ENCODE peak calls at places on chromosomes 12 and 14, in four cellular contexts. P, J, M and V are unnamed samples. For H3K4me1, the result is how much of the 10 kb centered on the place peaks cover.

GRCh38 chr12:46555379-46555778 is 182.8 kb upstream of the SLC38A2 start:
- DNase-seq in P (no peak), J (no peak), M (no peak), V (no peak)

GRCh38 chr14:72104011-72104613 is 171.9 kb downstream of the RGS6 start:
- DNase-seq in M (peak), P (peak), J (peak), V (no peak)

GRCh38 chr12:8661016-8661415 is 1.6 kb downstream of the MFAP5 start:
- DNase-seq in P (no peak), J (no peak), M (no peak), V (no peak)

GRCh38 chr14:40413146-40413545 is 980.9 kb upstream of the FBXO33 start:
- DNase-seq in J (no peak), M (no peak), P (no peak), V (no peak)

GRCh38 chr12:29255061-29255460 is 106.0 kb downstream of the FAR2 start:
- DNase-seq in P (no peak), J (no peak), M (no peak), V (no peak)

GRCh38 chr12:123233505-123234299 is 466 bp downstream of the MTRFR start:
- DNase-seq in P (no peak), J (no peak), M (peak), V (no peak)

GRCh38 chr14:20656274-20656673 is 14.8 kb upstream of the OR6S1 start:
- DNase-seq in M (no peak), P (no peak), J (no peak), V (no peak)

GRCh38 chr12:75660805-75661404 is 149.5 kb upstream of the KRR1 start:
- DNase-seq in J (peak), P (no peak), M (no peak), V (no peak)

GRCh38 chr14:48035836-48036235 is 360.4 kb upstream of the MDGA2 start:
- DNase-seq in P (no peak), M (no peak), J (no peak), V (no peak)

GRCh38 chr12:69570545-69571399 is 14.5 kb upstream of the CCT2 start:
- DNase-seq in J (peak), M (peak), P (peak), V (peak)

GRCh38 chr14:81450100-81450531 is 50.0 kb upstream of the STON2 start:
- DNase-seq in P (no peak), M (no peak), J (no peak), V (no peak)

GRCh38 chr14:66403183-66403582 is 83.0 kb upstream of the CCDC196 start:
- DNase-seq in J (peak), M (no peak), P (no peak), V (no peak)

GRCh38 chr12:54007538-54008259 is 1.1 kb upstream of the HOXC8 start:
- DNase-seq in J (no peak), P (no peak), M (no peak), V (no peak)

GRCh38 chr12:125983094-125983783 is 918.0 kb downstream of the AACS start:
- DNase-seq in M (peak), P (peak), J (peak), V (peak)

GRCh38 chr12:57154804-57155434 is 7.5 kb upstream of the LRP1-AS start:
- DNase-seq in M (no peak), J (no peak), P (no peak), V (no peak)

GRCh38 chr12:44193281-44193680 is 357.4 kb downstream of the TMEM117 start:
- DNase-seq in J (no peak), M (no peak), P (no peak), V (no peak)

GRCh38 chr12:4797096-4797495 is 76.9 kb downstream of the GALNT8 start:
- DNase-seq in P (no peak), J (no peak), M (no peak), V (no peak)

GRCh38 chr12:26113853-26114719 is 10.8 kb downstream of the BHLHE41 start:
- DNase-seq in M (peak), J (peak), P (peak), V (peak)

GRCh38 chr12:103635419-103635818 is 48.3 kb downstream of the STAB2 start:
- DNase-seq in P (no peak), M (no peak), J (no peak), V (no peak)

GRCh38 chr12:57229041-57229633 is 374 bp upstream of the SHMT2 start:
- DNase-seq in J (no peak), M (no peak), P (no peak), V (no peak)

GRCh38 chr14:92601131-92601710 is 87.6 kb downstream of the RIN3 start:
- DNase-seq in J (no peak), M (no peak), P (no peak), V (no peak)

DNA sequence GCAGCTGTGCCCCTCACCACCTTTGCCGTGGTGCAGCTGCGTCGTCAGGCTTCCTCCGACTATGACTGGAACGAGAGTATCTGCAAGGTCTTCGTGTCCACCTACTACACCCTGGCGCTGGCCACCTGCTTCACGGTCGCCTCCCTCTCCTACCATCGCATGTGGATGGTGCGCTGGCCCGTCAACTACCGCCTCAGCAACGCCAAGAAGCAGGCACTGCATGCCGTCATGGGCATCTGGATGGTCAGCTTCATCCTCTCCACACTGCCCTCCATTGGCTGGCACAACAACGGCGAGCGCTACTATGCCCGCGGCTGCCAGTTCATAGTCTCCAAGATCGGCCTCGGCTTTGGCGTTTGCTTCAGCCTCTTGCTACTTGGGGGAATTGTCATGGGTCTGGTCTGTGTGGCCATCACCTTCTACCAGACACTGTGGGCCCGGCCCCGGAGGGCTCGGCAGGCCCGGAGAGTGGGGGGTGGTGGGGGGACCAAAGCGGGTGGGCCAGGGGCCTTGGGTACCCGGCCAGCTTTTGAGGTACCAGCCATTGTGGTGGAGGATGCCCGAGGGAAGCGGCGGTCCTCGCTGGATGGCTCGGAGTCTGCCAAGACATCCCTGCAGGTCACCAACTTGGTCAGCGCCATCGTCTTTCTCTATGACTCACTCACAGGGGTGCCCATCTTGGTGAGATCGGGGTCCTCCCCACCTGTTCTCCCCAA is 2.6 kb downstream of the GPR162 start:
- DNase-seq in M (no peak), P (no peak), J (no peak), V (no peak)
- H3K4me1 ChIP-seq in M (under half), P (under half), J (under half), V (half or more)

GRCh38 chr12:31246470-31246850 is 79.5 kb downstream of the SINHCAF start:
- DNase-seq in P (no peak), M (no peak), J (no peak), V (no peak)
- TF ChIP-seq POLR2A in P (no peak), M (no peak), J (no peak), V (no peak)

DNA sequence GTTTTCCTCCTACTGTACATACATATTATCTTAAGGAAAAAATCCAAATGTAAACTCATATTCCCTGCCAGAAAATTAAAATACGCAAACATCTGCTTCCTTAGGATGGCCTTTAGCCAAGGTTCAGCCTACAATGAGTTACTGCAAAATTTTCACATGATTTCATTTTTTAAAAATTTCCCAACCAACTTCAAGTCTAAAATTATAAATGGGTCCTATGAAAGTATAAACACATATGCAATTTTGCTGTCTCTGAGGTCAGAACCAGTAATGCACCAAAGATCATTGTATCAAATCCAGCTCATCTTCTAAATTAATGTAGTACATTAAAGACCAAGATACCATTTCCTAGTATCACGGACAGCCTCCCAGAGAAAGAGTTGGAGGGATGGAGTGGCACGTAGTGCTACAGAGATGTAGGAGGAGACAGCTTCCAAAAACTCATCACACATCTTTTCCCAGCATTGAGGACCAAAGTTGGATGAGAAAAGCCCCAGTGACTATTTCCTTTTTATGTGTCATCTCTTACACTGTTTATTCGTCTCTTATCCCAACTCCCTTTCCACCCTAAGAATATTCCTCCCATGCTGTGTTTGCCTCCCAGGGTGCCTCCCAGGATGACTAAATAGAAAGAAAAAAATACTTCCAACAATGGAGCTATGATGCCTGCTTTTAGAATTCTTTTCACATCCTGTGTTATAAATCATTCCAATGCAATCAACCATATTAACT is 92.3 kb upstream of the SLCO1C1 start:
- DNase-seq in M (no peak), J (peak), P (no peak), V (no peak)
- TF ChIP-seq EP300 in M (no peak), J (peak), P (no peak), V (no peak)

DNA sequence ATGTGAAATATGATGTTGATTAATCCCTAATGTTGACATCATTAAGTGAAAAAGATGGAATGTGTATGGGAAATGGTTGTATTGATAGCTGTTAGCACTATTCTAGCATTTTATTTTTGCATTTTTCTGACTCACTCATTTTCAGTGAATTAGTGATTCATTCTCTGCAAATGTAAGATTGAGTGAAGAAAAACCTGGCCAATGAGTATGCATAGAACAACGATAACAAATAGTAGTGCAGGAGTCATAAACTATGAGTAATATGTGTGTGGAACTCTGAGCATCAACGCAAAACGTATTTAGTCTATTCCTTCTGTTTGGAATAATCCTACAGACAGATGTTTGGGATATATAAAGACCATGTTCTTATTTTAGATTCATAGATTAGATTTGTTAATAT is 76.3 kb upstream of the RTL1 start:
- DNase-seq in M (no peak), J (peak), P (no peak), V (no peak)
- H3K4me1 ChIP-seq in M (under half), J (half or more), P (under half), V (under half)

GRCh38 chr12:63949902-63950301 is 105.4 kb downstream of the SRGAP1 start:
- DNase-seq in P (no peak), J (no peak), M (no peak), V (no peak)
- TF ChIP-seq POLR2A in P (no peak), J (no peak), M (no peak), V (no peak)

GRCh38 chr12:128570191-128571065 is 253.3 kb downstream of the SLC15A4 start:
- DNase-seq in M (no peak), J (no peak), P (peak), V (no peak)
- TF ChIP-seq EP300 in M (no peak), J (no peak), P (no peak), V (no peak)

GRCh38 chr12:643478-644292 is 19.6 kb downstream of the NINJ2 start:
- DNase-seq in J (no peak), M (peak), P (peak), V (peak)
- H3K4me1 ChIP-seq in J (under half), M (under half), P (under half), V (under half)

GRCh38 chr14:69043007-69043444 is 63.9 kb upstream of the ACTN1 start:
- DNase-seq in P (peak), J (no peak), M (no peak), V (peak)
- TF ChIP-seq POLR2A in P (no peak), J (no peak), M (no peak), V (no peak)

GRCh38 chr12:110039085-110039807 is 9.1 kb downstream of the C12orf76 start:
- DNase-seq in M (no peak), P (peak), J (peak), V (peak)
- TF ChIP-seq EP300 in M (no peak), P (no peak), J (peak), V (no peak)

GRCh38 chr12:111434049-111434448 is 28.3 kb downstream of the SH2B3 start:
- DNase-seq in P (no peak), M (no peak), J (no peak), V (no peak)
- H3K4me1 ChIP-seq in P (half or more), M (half or more), J (under half), V (half or more)